ENCODE peak calls at places on chromosomes 7 and 10, in eight cellular contexts. V is psoas muscle; S is WERI-Rb-1; O is left ventricle myocardium inferior; I is K562; N is A673; K is CD4-positive, alpha-beta T cell; A is fibroblast of lung. D is an unnamed sample.

GRCh38 chr10:44627591-44628354 is 242.9 kb upstream of the CXCL12 start:
- DNase-seq in V (no peak), S (no peak), O (no peak), I (no peak), N (no peak), K (no peak), A (peak; percentile 9), D (no peak)

GRCh38 chr10:15035385-15036301 is 8.1 kb upstream of the OLAH start:
- DNase-seq in V (no peak), S (no peak), O (peak; percentile 21), I (peak; percentile 82), N (no peak), K (no peak), A (peak; percentile 88), D (no peak)

GRCh38 chr7:43584200-43584586 is 1.3 kb downstream of the STK17A start:
- DNase-seq in V (peak; percentile 30), S (no peak), O (no peak), I (no peak), N (peak; percentile 63), K (peak; percentile 7), A (peak; percentile 87), D (no peak)

GRCh38 chr10:49415109-49415508 is 19.2 kb upstream of the DRGX start:
- DNase-seq in V (no peak), S (no peak), O (no peak), I (no peak), N (no peak), K (no peak), A (no peak), D (no peak)

GRCh38 chr7:78253850-78254249 is 455.3 kb downstream of the PHTF2 start:
- DNase-seq in V (no peak), S (no peak), O (no peak), I (no peak), N (no peak), K (no peak), A (no peak), D (no peak)

GRCh38 chr10:36736311-36736710 is 389.1 kb upstream of the ANKRD30A start:
- DNase-seq in V (no peak), S (no peak), O (no peak), I (no peak), N (no peak), K (no peak), A (no peak), D (no peak)

GRCh38 chr10:12839941-12840611 is 161.4 kb downstream of the CCDC3 start:
- DNase-seq in V (no peak), S (no peak), O (no peak), I (no peak), N (peak; percentile 40), K (no peak), A (no peak), D (no peak)

GRCh38 chr10:121597504-121598241 is 571 bp downstream of the FGFR2 start:
- DNase-seq in V (peak; percentile 28), S (peak; percentile 25), O (no peak), I (no peak), N (no peak), K (no peak), A (no peak), D (no peak)

GRCh38 chr7:117592011-117592635 is 112.3 kb downstream of the CFTR start:
- DNase-seq in V (no peak), S (no peak), O (no peak), I (no peak), N (no peak), K (no peak), A (no peak), D (no peak)

GRCh38 chr10:68332259-68333057 is at the start of gene PBLD:
- DNase-seq in V (peak; percentile 64), S (peak; percentile 86), O (peak; percentile 72), I (peak; percentile 94), N (peak; percentile 91), K (peak; percentile 44), A (peak; percentile 82), D (peak; percentile 52)

GRCh38 chr7:44678096-44678467 is 70.6 kb upstream of the ZMIZ2 start:
- DNase-seq in V (no peak), S (no peak), O (no peak), I (no peak), N (no peak), K (no peak), A (no peak), D (no peak)

GRCh38 chr10:97553575-97554100 is 18.9 kb upstream of the ANKRD2 start:
- DNase-seq in V (peak; percentile 72), S (peak; percentile 79), O (peak; percentile 72), I (peak; percentile 66), N (peak; percentile 70), K (peak; percentile 45), A (peak; percentile 81), D (peak; percentile 61)

GRCh38 chr10:11335881-11336430 is 275.5 kb downstream of the USP6NL start:
- DNase-seq in V (no peak), S (no peak), O (no peak), I (no peak), N (no peak), K (no peak), A (no peak), D (no peak)

GRCh38 chr10:119431768-119432135 is 110.8 kb downstream of the RGS10 start:
- DNase-seq in V (no peak), S (no peak), O (no peak), I (no peak), N (no peak), K (no peak), A (no peak), D (no peak)

GRCh38 chr7:93890041-93890463 is 501 bp downstream of the TFPI2 start:
- DNase-seq in V (no peak), S (peak; percentile 19), O (no peak), I (no peak), N (peak; percentile 69), K (no peak), A (peak; percentile 60), D (no peak)

DNA sequence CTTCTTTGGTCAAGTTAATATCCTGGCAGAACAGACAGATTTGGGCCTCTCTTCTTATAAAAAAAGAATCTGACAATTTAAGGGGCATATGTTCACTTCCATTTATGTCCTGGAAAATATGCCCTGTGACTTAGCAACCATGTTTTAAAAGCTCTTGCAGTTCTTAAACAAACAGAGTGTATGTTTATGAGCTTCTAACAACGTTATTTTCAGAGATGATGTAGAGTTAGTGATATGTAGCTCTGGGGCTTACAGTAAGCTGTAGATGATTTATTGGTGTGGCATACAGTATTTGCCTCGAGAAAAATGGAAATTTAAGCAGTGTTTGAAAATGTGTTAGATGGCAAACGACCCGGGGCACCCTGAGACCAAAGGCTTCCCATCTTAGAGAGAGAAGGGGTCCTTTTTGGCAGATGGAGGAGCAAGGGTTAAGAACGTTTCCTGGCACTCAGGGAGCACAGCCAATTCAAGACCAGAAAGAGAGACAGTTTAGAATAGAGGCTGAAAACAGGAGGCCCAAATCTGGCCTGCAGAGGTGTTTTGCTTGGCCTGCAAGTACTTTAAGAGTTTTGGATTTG is 397.5 kb downstream of the KCNMA1 start:
- DNase-seq in V (no peak), S (no peak), O (no peak), I (no peak), N (no peak), K (no peak), A (peak; percentile 55), D (no peak)
- H3K27ac ChIP-seq in V (peak overlapping the region; percentile 38), S (no peak overlapping the region), O (no peak overlapping the region), I (no peak overlapping the region), N (no peak overlapping the region), K (no peak overlapping the region), A (no peak overlapping the region), D (no peak overlapping the region)

DNA sequence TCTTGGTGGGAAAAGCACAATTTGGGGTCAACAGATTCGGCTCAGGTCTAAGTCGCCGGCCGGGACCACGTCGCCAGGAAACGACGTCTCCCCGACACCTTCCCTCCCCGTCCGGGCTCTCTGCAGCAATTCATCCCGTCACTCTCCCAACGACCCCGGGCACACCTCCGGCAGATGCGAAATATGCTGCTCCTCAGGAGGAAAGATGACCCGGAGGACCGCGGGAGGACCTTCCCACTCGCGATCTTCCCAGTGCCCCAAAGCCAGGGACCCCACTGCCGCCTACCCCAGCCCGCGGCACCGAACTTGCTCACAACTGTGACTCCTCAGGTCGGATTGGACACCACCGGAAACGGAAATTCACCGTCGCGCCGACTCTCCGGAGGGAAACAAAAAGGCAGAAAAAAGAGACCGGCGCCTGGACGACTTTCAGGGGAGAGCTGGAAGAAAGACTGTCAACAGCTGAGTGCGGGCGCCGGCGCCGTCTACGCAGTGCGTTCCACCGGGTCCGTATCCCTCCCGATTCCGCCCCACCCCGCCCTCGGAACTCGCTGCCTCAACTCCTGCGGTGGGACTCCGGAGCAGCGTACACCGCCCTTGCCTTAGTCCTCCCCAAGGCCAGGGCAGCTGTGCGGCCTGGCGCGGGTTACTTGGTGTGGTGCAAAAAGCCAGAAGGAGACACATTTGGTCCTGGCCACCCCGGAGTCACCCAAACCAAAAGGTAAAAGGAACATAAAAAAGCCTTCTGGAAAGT is 13.8 kb upstream of the SEC24C start:
- DNase-seq in V (peak; percentile 88), S (peak; percentile 91), O (peak; percentile 85), I (peak; percentile 97), N (peak; percentile 97), K (peak; percentile 78), A (peak; percentile 92), D (peak; percentile 93)
- H3K27ac ChIP-seq in V (peak overlapping the region; percentile 94), S (peak overlapping the region; percentile 83), O (peak overlapping the region; percentile 97), I (peak overlapping the region; percentile 97), N (peak overlapping the region; percentile 84), K (peak overlapping the region; percentile 77), A (peak overlapping the region; percentile 94), D (peak overlapping the region; percentile 84)

DNA sequence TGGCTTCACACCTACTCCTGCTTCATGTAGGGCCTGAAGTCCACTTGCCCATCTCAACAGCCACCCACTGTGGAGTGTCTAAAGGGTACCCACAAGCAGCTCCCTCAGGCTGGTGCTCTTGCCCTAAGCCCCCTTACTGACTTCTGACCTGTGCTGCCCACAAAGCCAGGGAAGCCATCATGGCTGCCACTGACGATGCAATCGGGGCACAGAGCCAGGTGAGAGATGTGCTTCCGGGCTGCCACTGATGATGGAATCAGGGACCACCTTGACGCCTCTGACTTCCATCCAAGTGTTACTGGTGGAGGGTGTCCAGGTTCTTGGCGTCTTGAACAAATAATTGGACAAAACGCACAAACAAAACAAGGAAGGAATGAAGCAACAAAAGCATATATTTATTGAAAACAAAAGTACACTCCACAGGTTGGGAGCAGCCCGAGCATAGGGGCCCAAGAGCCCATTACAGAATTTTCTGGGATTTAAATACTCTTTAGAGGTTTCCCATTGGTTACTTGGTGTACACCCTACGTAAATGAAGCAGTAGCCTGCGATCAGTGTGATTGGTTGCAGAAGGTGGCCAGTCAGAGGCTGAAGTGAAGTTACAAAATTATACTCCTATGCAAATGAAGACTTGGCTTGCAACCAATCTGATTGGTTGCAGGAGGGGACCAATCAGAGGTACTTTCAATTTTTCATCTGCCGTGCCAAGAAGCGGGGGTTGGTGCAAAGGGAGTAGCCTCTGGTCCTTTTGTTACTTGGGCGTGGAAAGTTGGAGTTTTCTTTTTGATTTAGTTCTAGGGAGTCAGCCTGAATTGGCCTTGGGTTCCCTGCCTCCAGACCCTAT is 4.5 kb downstream of the CPA2 start:
- DNase-seq in V (no peak), S (no peak), O (no peak), I (peak; percentile 27), N (peak; percentile 25), K (no peak), A (no peak), D (no peak)
- H3K27ac ChIP-seq in V (no peak overlapping the region), S (no peak overlapping the region), O (peak overlapping the region; percentile 69), I (no peak overlapping the region), N (no peak overlapping the region), K (no peak overlapping the region), A (no peak overlapping the region), D (no peak overlapping the region)

DNA sequence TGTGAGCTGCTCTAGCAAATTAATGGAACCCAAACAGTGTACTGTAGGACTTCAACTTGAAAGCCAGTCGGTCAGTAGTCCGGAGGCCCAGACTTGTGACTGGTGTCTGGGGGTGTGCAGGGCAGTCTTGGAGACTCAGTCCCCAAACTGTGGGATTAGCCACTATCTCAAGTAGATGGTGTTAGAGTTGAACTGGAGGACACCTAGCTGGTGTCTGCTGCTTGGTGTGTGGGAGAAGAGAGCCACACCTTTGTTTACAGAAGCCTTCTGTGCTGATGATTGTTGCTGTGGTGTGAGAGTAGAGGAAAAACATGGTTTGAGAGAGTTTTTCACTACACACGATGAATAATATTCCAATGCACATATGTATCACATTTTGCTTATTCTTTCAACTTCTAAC is 47.4 kb downstream of the CUL2 start:
- DNase-seq in V (no peak), S (no peak), O (no peak), I (peak; percentile 62), N (no peak), K (no peak), A (no peak), D (no peak)
- H3K27ac ChIP-seq in V (no peak overlapping the region), S (no peak overlapping the region), O (no peak overlapping the region), I (peak overlapping the region; percentile 38), N (no peak overlapping the region), K (no peak overlapping the region), A (no peak overlapping the region), D (no peak overlapping the region)

D was measured in caudate nucleus.